ENCODE peak calls at places on chromosome 2, in ten cellular contexts. R is KBM-7; M is HuH-7.5; B is glomerular endothelial cell; P is fibroblast of lung; N is T-helper 2 cell; K is HT1080; A is D341Med; X is CD4-positive, alpha-beta T cell; G is pancreas. S is an unnamed sample.

GRCh38 chr2:179422037-179422643 is 157.5 kb upstream of the SESTD1 start:
- DNase-seq in R (peak; percentile 61), M (no peak), B (peak; percentile 39), P (peak; percentile 56), N (peak; percentile 7), K (peak; percentile 47), A (peak; percentile 59), X (no peak), G (peak; percentile 77), S (peak; percentile 70)

GRCh38 chr2:144524190-144524957 is 4.5 kb upstream of the ZEB2 start:
- DNase-seq in R (peak; percentile 40), M (no peak), B (no peak), P (peak; percentile 20), N (no peak), K (no peak), A (no peak), X (no peak), G (no peak), S (no peak)

GRCh38 chr2:26942543-26943295 is 27.7 kb upstream of the MAPRE3 start:
- DNase-seq in R (peak; percentile 86), M (peak; percentile 79), B (peak; percentile 9), P (peak; percentile 18), N (peak; percentile 38), K (peak; percentile 50), A (peak; percentile 76), X (peak; percentile 50), G (peak; percentile 64), S (peak; percentile 53)

GRCh38 chr2:217691516-217691915 is 311.3 kb downstream of the TNS1 start:
- DNase-seq in R (no peak), M (no peak), B (no peak), P (peak; percentile 61), N (no peak), K (no peak), A (no peak), X (no peak), G (no peak), S (no peak)

GRCh38 chr2:68663371-68664156 is 20.2 kb downstream of the PROKR1 start:
- DNase-seq in R (no peak), M (no peak), B (no peak), P (no peak), N (no peak), K (no peak), A (no peak), X (no peak), G (no peak), S (no peak)

GRCh38 chr2:46632349-46632748 is 153.0 kb downstream of the TMEM247 start:
- DNase-seq in R (peak; percentile 63), M (no peak), B (peak; percentile 50), P (peak; percentile 59), N (no peak), K (peak; percentile 67), A (peak; percentile 37), X (no peak), G (no peak), S (no peak)

GRCh38 chr2:64943387-64944150 is 45.6 kb upstream of the SLC1A4 start:
- DNase-seq in R (no peak), M (no peak), B (no peak), P (peak; percentile 61), N (no peak), K (no peak), A (no peak), X (no peak), G (peak; percentile 64), S (peak; percentile 94)

GRCh38 chr2:73984203-73984921 is at the start of gene TET3:
- DNase-seq in R (no peak), M (peak; percentile 65), B (no peak), P (no peak), N (no peak), K (no peak), A (peak; percentile 86), X (no peak), G (peak; percentile 60), S (peak; percentile 80)

GRCh38 chr2:10584843-10585475 is 104.8 kb downstream of the NOL10 start:
- DNase-seq in R (no peak), M (no peak), B (no peak), P (peak; percentile 95), N (no peak), K (peak; percentile 90), A (no peak), X (no peak), G (no peak), S (no peak)

GRCh38 chr2:38968021-38968420 is 78.3 kb downstream of the ARHGEF33 start:
- DNase-seq in R (no peak), M (no peak), B (no peak), P (no peak), N (no peak), K (no peak), A (no peak), X (no peak), G (no peak), S (no peak)

GRCh38 chr2:191376981-191377629 is 131.9 kb downstream of the MYO1B start:
- DNase-seq in R (peak; percentile 87), M (no peak), B (no peak), P (peak; percentile 97), N (no peak), K (peak; percentile 97), A (no peak), X (no peak), G (peak; percentile 69), S (peak; percentile 79)

GRCh38 chr2:172454404-172455120 is 27.2 kb downstream of the ITGA6 start:
- DNase-seq in R (no peak), M (no peak), B (no peak), P (no peak), N (no peak), K (no peak), A (no peak), X (no peak), G (no peak), S (no peak)

GRCh38 chr2:74576830-74577229 is 22.3 kb downstream of the DOK1 start:
- DNase-seq in R (peak; percentile 89), M (no peak), B (no peak), P (peak; percentile 90), N (no peak), K (no peak), A (no peak), X (no peak), G (no peak), S (no peak)

GRCh38 chr2:201218780-201219179 is 35.8 kb downstream of the CASP10 start:
- DNase-seq in R (no peak), M (no peak), B (no peak), P (peak; percentile 12), N (no peak), K (peak; percentile 56), A (no peak), X (no peak), G (no peak), S (no peak)

GRCh38 chr2:104702451-104702850 is 151.5 kb upstream of the POU3F3 start:
- DNase-seq in R (no peak), M (no peak), B (no peak), P (no peak), N (no peak), K (no peak), A (no peak), X (no peak), G (no peak), S (no peak)

GRCh38 chr2:138564586-138565250 is 63.1 kb downstream of the SPOPL start:
- DNase-seq in R (no peak), M (no peak), B (no peak), P (peak; percentile 33), N (no peak), K (no peak), A (no peak), X (no peak), G (no peak), S (no peak)